ENCODE peak calls at places on chromosome 7, in six cellular contexts. One of them, this sample, is unnamed.
A peak's percentile ranks its signal among the peaks of the same experiment; 100 is the strongest.

GRCh38 chr7:81632418-81632817 is 137.4 kb downstream of the HGF start:
- DNase-seq in trophoblast cell: no peak
- DNase-seq in H9: no peak
- DNase-seq in mesenchymal stem cell: no peak
- DNase-seq in IMR-90: peak; percentile 37
- DNase-seq in H1: no peak
- DNase-seq in this sample: no peak

GRCh38 chr7:40244226-40244625 is 109.4 kb downstream of the SUGCT start:
- DNase-seq in IMR-90: no peak
- DNase-seq in trophoblast cell: no peak
- DNase-seq in mesenchymal stem cell: no peak
- DNase-seq in H9: no peak
- DNase-seq in H1: no peak
- DNase-seq in this sample: no peak

GRCh38 chr7:81740403-81740802 is 29.4 kb downstream of the HGF start:
- DNase-seq in mesenchymal stem cell: no peak
- DNase-seq in trophoblast cell: no peak
- DNase-seq in H9: no peak
- DNase-seq in IMR-90: no peak
- DNase-seq in H1: no peak
- DNase-seq in this sample: no peak

GRCh38 chr7:41459623-41460256 is 243.2 kb downstream of the INHBA start:
- DNase-seq in H1: no peak
- DNase-seq in IMR-90: no peak
- DNase-seq in H9: no peak
- DNase-seq in mesenchymal stem cell: peak; percentile 17
- DNase-seq in trophoblast cell: peak; percentile 5
- DNase-seq in this sample: no peak

GRCh38 chr7:84712326-84712725 is 474.5 kb downstream of the SEMA3D start:
- DNase-seq in IMR-90: peak; percentile 10
- DNase-seq in H9: no peak
- DNase-seq in H1: no peak
- DNase-seq in trophoblast cell: no peak
- DNase-seq in mesenchymal stem cell: no peak
- DNase-seq in this sample: no peak

GRCh38 chr7:156639426-156640256 is 933 bp upstream of the RNF32 start:
- DNase-seq in H1: no peak
- DNase-seq in IMR-90: no peak
- DNase-seq in mesenchymal stem cell: no peak
- DNase-seq in H9: peak; percentile 45
- DNase-seq in trophoblast cell: no peak
- DNase-seq in this sample: no peak

GRCh38 chr7:130919316-130920103 is 185.5 kb upstream of the KLF14 start:
- DNase-seq in IMR-90: no peak
- DNase-seq in trophoblast cell: no peak
- DNase-seq in mesenchymal stem cell: no peak
- DNase-seq in H1: no peak
- DNase-seq in H9: no peak
- DNase-seq in this sample: no peak

GRCh38 chr7:85529831-85530230 is 343.0 kb upstream of the SEMA3D start:
- DNase-seq in trophoblast cell: no peak
- DNase-seq in H1: no peak
- DNase-seq in IMR-90: peak; percentile 47
- DNase-seq in H9: no peak
- DNase-seq in mesenchymal stem cell: peak; percentile 57
- DNase-seq in this sample: no peak

GRCh38 chr7:31192996-31193395 is 140.9 kb downstream of the ADCYAP1R1 start:
- DNase-seq in mesenchymal stem cell: peak; percentile 27
- DNase-seq in IMR-90: peak; percentile 16
- DNase-seq in H1: peak; percentile 84
- DNase-seq in trophoblast cell: peak; percentile 63
- DNase-seq in H9: peak; percentile 90
- DNase-seq in this sample: peak; percentile 71

GRCh38 chr7:106057962-106058901 is 53.9 kb downstream of the SYPL1 start:
- DNase-seq in H1: no peak
- DNase-seq in mesenchymal stem cell: no peak
- DNase-seq in trophoblast cell: no peak
- DNase-seq in IMR-90: no peak
- DNase-seq in H9: no peak
- DNase-seq in this sample: no peak

GRCh38 chr7:46651561-46652088 is 730.6 kb upstream of the IGFBP3 start:
- DNase-seq in H9: no peak
- DNase-seq in IMR-90: no peak
- DNase-seq in H1: no peak
- DNase-seq in mesenchymal stem cell: no peak
- DNase-seq in trophoblast cell: peak; percentile 74
- DNase-seq in this sample: no peak

GRCh38 chr7:20647908-20648776 is 32.7 kb downstream of the ABCB5 start:
- DNase-seq in trophoblast cell: peak; percentile 21
- DNase-seq in IMR-90: no peak
- DNase-seq in H9: peak; percentile 64
- DNase-seq in H1: peak; percentile 53
- DNase-seq in mesenchymal stem cell: peak; percentile 10
- DNase-seq in this sample: peak; percentile 29

GRCh38 chr7:86123476-86123875 is 520.2 kb upstream of the GRM3 start:
- DNase-seq in H1: no peak
- DNase-seq in trophoblast cell: no peak
- DNase-seq in H9: no peak
- DNase-seq in mesenchymal stem cell: no peak
- DNase-seq in IMR-90: no peak
- DNase-seq in this sample: no peak

GRCh38 chr7:42606217-42606905 is 305.5 kb downstream of the C7orf25 start:
- DNase-seq in H1: no peak
- DNase-seq in IMR-90: no peak
- DNase-seq in trophoblast cell: no peak
- DNase-seq in mesenchymal stem cell: peak; percentile 66
- DNase-seq in H9: no peak
- DNase-seq in this sample: no peak

GRCh38 chr7:36264123-36264916 is 111.3 kb downstream of the EEPD1 start:
- DNase-seq in mesenchymal stem cell: no peak
- DNase-seq in H9: no peak
- DNase-seq in IMR-90: peak; percentile 28
- DNase-seq in trophoblast cell: peak; percentile 34
- DNase-seq in H1: no peak
- DNase-seq in this sample: no peak

GRCh38 chr7:100493476-100494264 is 9.9 kb downstream of the NYAP1 start:
- DNase-seq in trophoblast cell: peak; percentile 31
- DNase-seq in H1: peak; percentile 73
- DNase-seq in H9: no peak
- DNase-seq in mesenchymal stem cell: peak; percentile 41
- DNase-seq in IMR-90: no peak
- DNase-seq in this sample: no peak

GRCh38 chr7:106959753-106960152 is 84.8 kb upstream of the PRKAR2B start:
- DNase-seq in mesenchymal stem cell: no peak
- DNase-seq in trophoblast cell: no peak
- DNase-seq in H1: peak; percentile 58
- DNase-seq in IMR-90: no peak
- DNase-seq in H9: peak; percentile 76
- DNase-seq in this sample: no peak

DNA sequence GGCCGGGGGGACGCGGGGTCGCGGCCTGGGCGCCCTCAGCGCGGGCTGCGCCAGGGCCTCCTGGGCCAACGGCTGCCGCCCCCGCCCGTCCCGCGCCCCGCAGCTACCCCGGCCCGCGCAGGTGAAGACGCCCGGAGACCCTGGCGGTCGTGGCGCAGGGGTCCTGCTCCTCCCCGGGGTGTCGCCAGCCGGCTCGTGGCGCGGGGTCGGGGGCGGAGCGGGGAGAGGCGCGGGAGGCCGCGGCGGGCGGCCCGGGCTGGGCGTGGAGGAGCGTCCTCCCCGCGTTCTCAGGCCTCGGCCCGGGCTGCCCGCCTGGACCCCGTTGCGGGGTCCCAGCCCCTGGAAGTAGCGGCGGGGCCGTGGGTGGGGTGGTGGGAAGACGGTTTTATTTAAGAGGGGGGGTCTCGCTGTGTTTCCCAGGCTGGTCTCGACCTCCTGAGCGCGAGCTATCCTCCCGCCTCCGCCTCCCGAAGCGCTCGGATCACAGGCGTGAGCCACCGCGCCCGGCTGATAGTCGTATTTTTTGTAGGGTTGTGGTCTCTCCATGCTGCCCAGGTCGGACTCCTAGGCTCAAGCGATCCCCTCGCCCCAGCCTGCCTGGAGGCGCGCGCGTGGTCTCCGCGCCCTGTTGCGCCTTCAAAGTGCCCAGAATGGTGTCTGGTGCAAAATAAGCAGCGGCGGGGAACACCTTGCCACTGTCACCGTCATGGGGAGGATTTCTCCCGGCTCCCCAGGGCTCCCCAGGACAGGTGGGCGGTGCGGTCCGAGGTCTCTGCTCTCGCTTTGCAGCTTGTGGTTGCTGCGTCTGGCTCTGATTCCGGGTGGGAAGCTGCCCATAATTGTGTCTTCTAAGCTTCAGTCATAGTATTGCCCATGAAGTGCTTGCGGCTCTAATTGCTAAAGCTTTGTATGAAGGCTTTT is 15.3 kb upstream of the SUN1 start:
- DNase-seq in mesenchymal stem cell: peak; percentile 54
- DNase-seq in IMR-90: no peak
- DNase-seq in H1: peak; percentile 66
- DNase-seq in H9: no peak
- DNase-seq in trophoblast cell: no peak
- DNase-seq in this sample: peak; percentile 32
- H3K23ac ChIP-seq in mesenchymal stem cell: no peak overlapping the region
- H3K23ac ChIP-seq in IMR-90: peak overlapping the region; percentile 86
- H3K23ac ChIP-seq in H1: no peak overlapping the region
- H3K23ac ChIP-seq in H9: peak overlapping the region; percentile 60
- H3K23ac ChIP-seq in trophoblast cell: no peak overlapping the region
- H3K23ac ChIP-seq in this sample: peak overlapping the region; percentile 80

DNA sequence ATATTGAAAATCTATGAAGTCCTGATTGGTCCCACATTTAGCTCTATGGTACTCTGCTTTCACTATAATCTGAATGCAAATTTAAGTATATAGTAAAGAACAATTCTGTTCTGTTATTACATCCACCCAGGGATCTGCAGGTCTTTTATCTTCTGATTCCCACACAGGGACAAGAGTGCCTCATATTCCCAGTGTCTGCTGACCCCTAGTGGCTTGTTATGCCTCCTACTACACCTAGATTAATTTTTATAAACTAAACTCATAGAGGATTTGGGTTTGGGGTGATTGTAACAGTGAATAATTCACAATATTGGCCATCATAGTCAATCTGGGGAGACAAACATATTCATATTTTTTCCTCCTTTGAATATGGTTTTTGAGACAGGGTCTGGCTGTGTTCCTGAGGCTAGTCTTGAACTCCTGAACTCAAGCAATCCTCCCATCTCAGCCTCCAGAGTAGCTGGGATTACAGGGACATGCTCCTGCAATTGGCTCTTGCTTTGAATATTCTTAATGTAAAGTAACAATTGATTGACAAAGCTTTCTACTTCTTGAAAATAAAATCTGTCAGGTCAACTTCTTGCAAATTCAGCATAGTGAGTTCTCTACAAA is 282.1 kb downstream of the KCND2 start:
- DNase-seq in IMR-90: peak; percentile 47
- DNase-seq in mesenchymal stem cell: peak; percentile 68
- DNase-seq in trophoblast cell: peak; percentile 73
- DNase-seq in H9: peak; percentile 39
- DNase-seq in H1: peak; percentile 56
- DNase-seq in this sample: peak; percentile 45
- H3K14ac ChIP-seq in IMR-90: no peak overlapping the region
- H3K14ac ChIP-seq in mesenchymal stem cell: no peak overlapping the region
- H3K14ac ChIP-seq in trophoblast cell: no peak overlapping the region
- H3K14ac ChIP-seq in H9: no peak overlapping the region
- H3K14ac ChIP-seq in H1: no peak overlapping the region
- H3K14ac ChIP-seq in this sample: no peak overlapping the region

DNA sequence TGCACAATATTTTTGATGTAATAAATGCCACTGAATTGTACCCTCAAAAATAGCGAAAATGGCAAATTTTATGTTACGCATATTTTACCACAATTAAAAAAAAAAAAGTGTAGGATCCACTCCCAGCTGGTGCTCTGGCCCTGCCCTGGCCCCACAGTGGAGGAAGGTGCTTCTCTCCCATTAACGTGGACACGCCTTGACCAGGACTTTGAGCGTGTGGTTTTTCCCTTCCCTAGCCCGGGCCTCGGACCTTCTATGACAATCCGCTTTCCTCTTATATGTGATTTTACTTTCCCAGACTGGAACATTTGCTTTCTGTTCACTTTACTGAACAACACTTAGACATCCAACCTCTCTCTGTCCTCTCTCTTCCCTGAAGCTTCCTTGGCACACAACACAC is 29.7 kb upstream of the OCM start:
- DNase-seq in H1: no peak
- DNase-seq in mesenchymal stem cell: no peak
- DNase-seq in trophoblast cell: no peak
- DNase-seq in H9: no peak
- DNase-seq in IMR-90: no peak
- DNase-seq in this sample: no peak
- H3K23ac ChIP-seq in H1: no peak overlapping the region
- H3K23ac ChIP-seq in mesenchymal stem cell: no peak overlapping the region
- H3K23ac ChIP-seq in trophoblast cell: peak overlapping the region; percentile 40
- H3K23ac ChIP-seq in H9: no peak overlapping the region
- H3K23ac ChIP-seq in IMR-90: no peak overlapping the region
- H3K23ac ChIP-seq in this sample: no peak overlapping the region

GRCh38 chr7:155454183-155455112 is 3.5 kb upstream of the EN2 start:
- DNase-seq in H1: no peak
- DNase-seq in IMR-90: no peak
- DNase-seq in H9: no peak
- DNase-seq in mesenchymal stem cell: no peak
- DNase-seq in trophoblast cell: no peak
- DNase-seq in this sample: no peak

GRCh38 chr7:155453296-155454182 is 4.4 kb upstream of the EN2 start:
- DNase-seq in mesenchymal stem cell: no peak
- DNase-seq in IMR-90: no peak
- DNase-seq in H1: peak; percentile 68
- DNase-seq in H9: no peak
- DNase-seq in trophoblast cell: no peak
- DNase-seq in this sample: no peak

GRCh38 chr7:155450828-155451521 is 7.0 kb upstream of the EN2 start:
- DNase-seq in mesenchymal stem cell: no peak
- DNase-seq in H1: peak; percentile 64
- DNase-seq in trophoblast cell: no peak
- DNase-seq in IMR-90: no peak
- DNase-seq in H9: no peak
- DNase-seq in this sample: no peak

GRCh38 chr7:155451522-155452239 is 6.2 kb upstream of the EN2 start:
- DNase-seq in H9: no peak
- DNase-seq in trophoblast cell: no peak
- DNase-seq in IMR-90: no peak
- DNase-seq in H1: no peak
- DNase-seq in mesenchymal stem cell: no peak
- DNase-seq in this sample: no peak

DNA sequence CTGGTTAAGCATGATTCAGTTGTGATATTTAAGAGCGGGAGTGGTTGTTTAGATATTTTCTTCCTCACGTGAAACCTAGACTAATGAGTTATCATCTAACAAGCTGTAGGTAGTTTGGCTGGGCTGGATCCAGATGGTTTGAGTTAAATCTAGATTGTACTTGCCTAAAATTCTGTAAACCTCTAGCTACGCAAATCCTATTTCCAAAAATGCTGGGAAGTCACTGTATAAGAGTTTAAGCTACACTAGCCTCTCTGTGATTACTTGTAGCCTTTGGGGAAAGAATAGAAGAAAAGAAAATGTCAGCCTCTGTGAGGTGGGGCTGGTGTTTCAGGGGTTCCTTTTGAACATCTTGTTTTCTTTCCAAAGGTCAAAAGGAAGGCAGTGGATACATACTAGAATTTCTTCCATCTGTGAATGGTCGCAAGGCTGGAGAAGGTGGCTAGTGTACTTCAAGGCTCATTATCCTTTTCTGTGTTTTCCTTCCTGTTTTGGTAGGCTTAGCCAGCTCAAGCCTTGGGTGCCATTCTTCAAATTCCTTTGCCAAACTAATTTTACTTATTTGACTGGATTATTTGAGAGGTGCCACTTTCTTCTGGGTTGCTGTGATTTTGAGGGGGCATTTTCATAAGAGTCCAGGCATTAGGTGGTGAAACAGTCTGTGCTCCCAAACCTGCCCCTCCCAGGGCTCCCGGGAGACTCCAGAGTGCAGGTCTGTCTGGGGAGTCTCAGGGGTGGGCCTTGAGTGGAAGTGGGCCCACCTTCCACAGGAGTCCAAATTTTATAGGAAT is 5.2 kb upstream of the EN2 start:
- DNase-seq in IMR-90: no peak
- DNase-seq in mesenchymal stem cell: no peak
- DNase-seq in trophoblast cell: no peak
- DNase-seq in H1: no peak
- DNase-seq in H9: no peak
- DNase-seq in this sample: no peak
- H3K14ac ChIP-seq in IMR-90: no peak overlapping the region
- H3K14ac ChIP-seq in mesenchymal stem cell: no peak overlapping the region
- H3K14ac ChIP-seq in trophoblast cell: no peak overlapping the region
- H3K14ac ChIP-seq in H1: no peak overlapping the region
- H3K14ac ChIP-seq in H9: no peak overlapping the region
- H3K14ac ChIP-seq in this sample: no peak overlapping the region